ENCODE peak calls at places on chromosomes 6 and 20, in seven cellular contexts. One of them, this sample, is unnamed.

GRCh38 chr20:45407067-45407745 is 883 bp upstream of the DBNDD2 start:
- DNase-seq in endothelial cell: peak
- DNase-seq in EL: peak
- DNase-seq in C1 segment of cervical spinal cord: peak
- DNase-seq in islet precursor cell: peak
- DNase-seq in omental fat pad: no peak
- DNase-seq in HFFc6: no peak
- DNase-seq in this sample: peak

GRCh38 chr20:7772376-7772775 is 167.9 kb downstream of the HAO1 start:
- DNase-seq in EL: peak
- DNase-seq in C1 segment of cervical spinal cord: no peak
- DNase-seq in islet precursor cell: no peak
- DNase-seq in HFFc6: no peak
- DNase-seq in endothelial cell: no peak
- DNase-seq in omental fat pad: no peak
- DNase-seq in this sample: no peak

GRCh38 chr20:3687655-3688054 is 5.8 kb upstream of the ADAM33 start:
- DNase-seq in islet precursor cell: no peak
- DNase-seq in C1 segment of cervical spinal cord: no peak
- DNase-seq in endothelial cell: no peak
- DNase-seq in HFFc6: peak
- DNase-seq in omental fat pad: no peak
- DNase-seq in EL: peak
- DNase-seq in this sample: no peak

GRCh38 chr6:2999005-2999620 is 581 bp upstream of the NQO2 start:
- DNase-seq in HFFc6: peak
- DNase-seq in islet precursor cell: no peak
- DNase-seq in omental fat pad: peak
- DNase-seq in endothelial cell: peak
- DNase-seq in EL: peak
- DNase-seq in C1 segment of cervical spinal cord: no peak
- DNase-seq in this sample: no peak

GRCh38 chr6:12148317-12148801 is 136.2 kb downstream of the HIVEP1 start:
- DNase-seq in omental fat pad: no peak
- DNase-seq in C1 segment of cervical spinal cord: no peak
- DNase-seq in endothelial cell: no peak
- DNase-seq in islet precursor cell: no peak
- DNase-seq in EL: peak
- DNase-seq in HFFc6: peak
- DNase-seq in this sample: no peak

GRCh38 chr6:30490031-30490876 is 945 bp downstream of the HLA-E start:
- DNase-seq in omental fat pad: no peak
- DNase-seq in endothelial cell: peak
- DNase-seq in islet precursor cell: peak
- DNase-seq in HFFc6: no peak
- DNase-seq in C1 segment of cervical spinal cord: no peak
- DNase-seq in EL: peak
- DNase-seq in this sample: no peak

GRCh38 chr20:32780749-32781402 is 18.7 kb downstream of the DNMT3B start:
- DNase-seq in HFFc6: no peak
- DNase-seq in C1 segment of cervical spinal cord: peak
- DNase-seq in omental fat pad: no peak
- DNase-seq in islet precursor cell: no peak
- DNase-seq in endothelial cell: peak
- DNase-seq in EL: no peak
- DNase-seq in this sample: no peak

GRCh38 chr20:36098364-36098763 is 56.2 kb upstream of the EPB41L1 start:
- DNase-seq in EL: peak
- DNase-seq in omental fat pad: no peak
- DNase-seq in HFFc6: no peak
- DNase-seq in islet precursor cell: no peak
- DNase-seq in endothelial cell: no peak
- DNase-seq in C1 segment of cervical spinal cord: peak
- DNase-seq in this sample: no peak

GRCh38 chr6:107911711-107912110 is 46.3 kb downstream of the SEC63 start:
- DNase-seq in EL: no peak
- DNase-seq in omental fat pad: no peak
- DNase-seq in endothelial cell: no peak
- DNase-seq in islet precursor cell: no peak
- DNase-seq in C1 segment of cervical spinal cord: no peak
- DNase-seq in HFFc6: no peak
- DNase-seq in this sample: no peak

GRCh38 chr6:169222126-169222525 is 31.5 kb downstream of the THBS2 start:
- DNase-seq in HFFc6: no peak
- DNase-seq in C1 segment of cervical spinal cord: no peak
- DNase-seq in islet precursor cell: no peak
- DNase-seq in omental fat pad: peak
- DNase-seq in EL: no peak
- DNase-seq in endothelial cell: no peak
- DNase-seq in this sample: no peak

GRCh38 chr6:22227824-22228610 is 68.8 kb downstream of the PRL start:
- DNase-seq in EL: no peak
- DNase-seq in HFFc6: no peak
- DNase-seq in C1 segment of cervical spinal cord: no peak
- DNase-seq in omental fat pad: no peak
- DNase-seq in endothelial cell: no peak
- DNase-seq in islet precursor cell: no peak
- DNase-seq in this sample: no peak

GRCh38 chr20:61127311-61128044 is 124.6 kb upstream of the CDH4 start:
- DNase-seq in endothelial cell: no peak
- DNase-seq in EL: peak
- DNase-seq in islet precursor cell: peak
- DNase-seq in C1 segment of cervical spinal cord: no peak
- DNase-seq in omental fat pad: no peak
- DNase-seq in HFFc6: peak
- DNase-seq in this sample: no peak